ENCODE peak calls at places on chromosomes 11 and 22, in six cellular contexts. One of them, this sample, is unnamed.

GRCh38 chr22:38882480-38882879 is 10.5 kb upstream of the CBX6 start:
- DNase-seq in heart left ventricle: peak
- DNase-seq in SK-MEL-5: no peak
- DNase-seq in hypothalamus: no peak
- DNase-seq in HAP-1: no peak
- DNase-seq in GM12891: no peak
- DNase-seq in this sample: no peak

GRCh38 chr11:120131941-120132644 is 5.8 kb downstream of the TRIM29 start:
- DNase-seq in SK-MEL-5: no peak
- DNase-seq in hypothalamus: no peak
- DNase-seq in GM12891: no peak
- DNase-seq in heart left ventricle: no peak
- DNase-seq in HAP-1: no peak
- DNase-seq in this sample: no peak

GRCh38 chr11:7004482-7004881 is 15.7 kb downstream of the ZNF214 start:
- DNase-seq in heart left ventricle: no peak
- DNase-seq in HAP-1: no peak
- DNase-seq in hypothalamus: no peak
- DNase-seq in GM12891: no peak
- DNase-seq in SK-MEL-5: peak
- DNase-seq in this sample: no peak

GRCh38 chr11:12017243-12017678 is 8.8 kb upstream of the DKK3 start:
- DNase-seq in heart left ventricle: peak
- DNase-seq in SK-MEL-5: no peak
- DNase-seq in hypothalamus: no peak
- DNase-seq in GM12891: no peak
- DNase-seq in HAP-1: no peak
- DNase-seq in this sample: no peak

GRCh38 chr11:12950681-12951080 is 58.4 kb upstream of the RASSF10 start:
- DNase-seq in hypothalamus: no peak
- DNase-seq in GM12891: no peak
- DNase-seq in heart left ventricle: no peak
- DNase-seq in HAP-1: no peak
- DNase-seq in SK-MEL-5: no peak
- DNase-seq in this sample: no peak

GRCh38 chr22:25833676-25834075 is 91.7 kb downstream of the MYO18B start:
- DNase-seq in HAP-1: no peak
- DNase-seq in SK-MEL-5: no peak
- DNase-seq in hypothalamus: no peak
- DNase-seq in GM12891: no peak
- DNase-seq in heart left ventricle: no peak
- DNase-seq in this sample: no peak

GRCh38 chr11:71170619-71171018 is 81.8 kb downstream of the SHANK2 start:
- DNase-seq in hypothalamus: no peak
- DNase-seq in heart left ventricle: no peak
- DNase-seq in HAP-1: no peak
- DNase-seq in GM12891: no peak
- DNase-seq in SK-MEL-5: no peak
- DNase-seq in this sample: no peak

GRCh38 chr11:105856954-105857353 is 165.1 kb downstream of the MSANTD4 start:
- DNase-seq in SK-MEL-5: no peak
- DNase-seq in GM12891: no peak
- DNase-seq in hypothalamus: no peak
- DNase-seq in HAP-1: no peak
- DNase-seq in heart left ventricle: no peak
- DNase-seq in this sample: no peak

GRCh38 chr11:34565417-34566208 is 52.0 kb upstream of the ELF5 start:
- DNase-seq in hypothalamus: no peak
- DNase-seq in GM12891: peak
- DNase-seq in HAP-1: peak
- DNase-seq in SK-MEL-5: peak
- DNase-seq in heart left ventricle: no peak
- DNase-seq in this sample: peak

GRCh38 chr11:121965330-121965729 is 150.7 kb downstream of the BLID start:
- DNase-seq in HAP-1: no peak
- DNase-seq in SK-MEL-5: no peak
- DNase-seq in hypothalamus: no peak
- DNase-seq in heart left ventricle: peak
- DNase-seq in GM12891: no peak
- DNase-seq in this sample: peak

This sample was measured in COLO829.